ENCODE peak calls at places on chromosomes 1 and 21, in six cellular contexts. H is pancreas, Y is thoracic aorta, X is prostate gland, I is HL-60, P is AG04450. D is an unnamed sample.

GRCh38 chr1:150473659-150474058 is 13.6 kb upstream of the TARS2 start:
- DNase-seq in H (no peak), Y (no peak), X (peak), I (no peak), P (no peak), D (peak)

GRCh38 chr1:150596095-150596892 is 16.9 kb upstream of the MCL1 start:
- DNase-seq in H (no peak), Y (no peak), X (no peak), I (no peak), P (no peak), D (no peak)

GRCh38 chr1:185017338-185017737 is 28.0 kb upstream of the RNF2 start:
- DNase-seq in H (no peak), Y (no peak), X (no peak), I (peak), P (peak), D (peak)

GRCh38 chr21:45910548-45911221 is 70.9 kb upstream of the COL6A1 start:
- DNase-seq in H (no peak), Y (no peak), X (no peak), I (no peak), P (no peak), D (no peak)

GRCh38 chr1:29355375-29355774 is 119.1 kb downstream of the PTPRU start:
- DNase-seq in H (no peak), Y (no peak), X (no peak), I (no peak), P (no peak), D (no peak)

GRCh38 chr1:156103521-156103947 is 11.0 kb upstream of the LMNA start:
- DNase-seq in H (no peak), Y (no peak), X (no peak), I (no peak), P (no peak), D (no peak)

GRCh38 chr1:2796890-2797740 is 4.4 kb downstream of the TTC34 start:
- DNase-seq in H (no peak), Y (no peak), X (no peak), I (no peak), P (no peak), D (no peak)

GRCh38 chr1:231931846-231932454 is 305.4 kb downstream of the DISC1 start:
- DNase-seq in H (no peak), Y (no peak), X (no peak), I (peak), P (no peak), D (no peak)

GRCh38 chr1:57017717-57018116 is 51.9 kb upstream of the C8B start:
- DNase-seq in H (no peak), Y (no peak), X (no peak), I (peak), P (no peak), D (peak)

GRCh38 chr1:56188216-56188615 is 391.1 kb downstream of the PLPP3 start:
- DNase-seq in H (no peak), Y (no peak), X (no peak), I (no peak), P (no peak), D (no peak)

GRCh38 chr1:225817611-225818061 is 7.7 kb downstream of the EPHX1 start:
- DNase-seq in H (peak), Y (peak), X (peak), I (peak), P (peak), D (peak)

GRCh38 chr1:55519937-55520683 is 304.9 kb upstream of the USP24 start:
- DNase-seq in H (no peak), Y (no peak), X (no peak), I (no peak), P (peak), D (peak)

GRCh38 chr1:226549094-226549936 is 751 bp downstream of the STUM start:
- DNase-seq in H (no peak), Y (no peak), X (no peak), I (no peak), P (no peak), D (no peak)

GRCh38 chr1:88800382-88801051 is 90.8 kb downstream of the GTF2B start:
- DNase-seq in H (no peak), Y (no peak), X (no peak), I (no peak), P (no peak), D (peak)

GRCh38 chr1:43314233-43314632 is 13.5 kb downstream of the TIE1 start:
- DNase-seq in H (no peak), Y (no peak), X (no peak), I (no peak), P (no peak), D (no peak)

GRCh38 chr1:244210884-244211558 is 159.9 kb downstream of the ZBTB18 start:
- DNase-seq in H (no peak), Y (no peak), X (no peak), I (no peak), P (no peak), D (no peak)

GRCh38 chr1:110346690-110347089 is 7.5 kb downstream of the RBM15 start:
- DNase-seq in H (no peak), Y (no peak), X (no peak), I (no peak), P (no peak), D (no peak)

GRCh38 chr21:34994646-34995631 is 54.2 kb downstream of the RUNX1 start:
- DNase-seq in H (no peak), Y (no peak), X (no peak), I (no peak), P (no peak), D (no peak)

GRCh38 chr21:40793057-40793456 is 53.9 kb downstream of the DSCAM start:
- DNase-seq in H (no peak), Y (no peak), X (no peak), I (no peak), P (no peak), D (no peak)

GRCh38 chr1:34060901-34061415 is 104.1 kb downstream of the CSMD2 start:
- DNase-seq in H (no peak), Y (no peak), X (no peak), I (no peak), P (no peak), D (no peak)

GRCh38 chr21:19224090-19224489 is 820.5 kb upstream of the TMPRSS15 start:
- DNase-seq in H (no peak), Y (no peak), X (no peak), I (no peak), P (no peak), D (no peak)

GRCh38 chr1:39080884-39081265 is 54.7 kb downstream of the NDUFS5 start:
- DNase-seq in H (no peak), Y (no peak), X (no peak), I (no peak), P (no peak), D (no peak)

GRCh38 chr1:39081266-39082139 is 55.4 kb downstream of the NDUFS5 start:
- DNase-seq in H (no peak), Y (no peak), X (no peak), I (no peak), P (no peak), D (no peak)

GRCh38 chr1:39084191-39084590 is 58.0 kb downstream of the NDUFS5 start:
- DNase-seq in H (no peak), Y (no peak), X (no peak), I (no peak), P (no peak), D (no peak)

GRCh38 chr1:39082140-39082799 is 56.1 kb downstream of the NDUFS5 start:
- DNase-seq in H (no peak), Y (no peak), X (no peak), I (no peak), P (no peak), D (no peak)

GRCh38 chr1:39082811-39083576 is 56.8 kb downstream of the NDUFS5 start:
- DNase-seq in H (no peak), Y (no peak), X (no peak), I (no peak), P (no peak), D (no peak)
- H3K4me3 ChIP-seq in H (no peak), Y (no peak), X (no peak), I (no peak), P (no peak), D (no peak)

GRCh38 chr21:42787613-42788012 is 91.7 kb downstream of the WDR4 start:
- DNase-seq in H (no peak), Y (no peak), X (no peak), I (no peak), P (no peak), D (no peak)
- TF ChIP-seq CTCF in H (no peak), Y (no peak), X (no peak), I (no peak), P (no peak), D (no peak)

GRCh38 chr1:94734963-94735899 is 84.9 kb upstream of the SLC44A3 start:
- DNase-seq in H (peak), Y (no peak), X (peak), I (no peak), P (peak), D (peak)
- H3K4me3 ChIP-seq in H (no peak), Y (peak), X (no peak), I (no peak), P (no peak), D (no peak)

GRCh38 chr1:104120488-104120887 is 370.8 kb downstream of the AMY1C start:
- DNase-seq in H (no peak), Y (no peak), X (no peak), I (no peak), P (no peak), D (no peak)
- TF ChIP-seq CTCF in H (no peak), Y (no peak), X (no peak), I (no peak), P (no peak), D (no peak)

GRCh38 chr1:177171536-177172123 is 872 bp downstream of the BRINP2 start:
- DNase-seq in H (no peak), Y (no peak), X (no peak), I (no peak), P (no peak), D (no peak)

GRCh38 chr1:177172866-177173265 is 2.1 kb downstream of the BRINP2 start:
- DNase-seq in H (no peak), Y (no peak), X (no peak), I (no peak), P (no peak), D (no peak)

GRCh38 chr1:177173976-177174375 is 3.2 kb downstream of the BRINP2 start:
- DNase-seq in H (no peak), Y (no peak), X (no peak), I (no peak), P (no peak), D (no peak)

GRCh38 chr1:177170756-177171535 is at the start of gene BRINP2:
- DNase-seq in H (peak), Y (no peak), X (peak), I (no peak), P (no peak), D (peak)

GRCh38 chr1:177172331-177172730 is 1.6 kb downstream of the BRINP2 start:
- DNase-seq in H (no peak), Y (no peak), X (no peak), I (no peak), P (no peak), D (no peak)
- H3K4me3 ChIP-seq in H (no peak), Y (no peak), X (no peak), I (no peak), P (no peak), D (no peak)

GRCh38 chr1:171845998-171846397 is 4.7 kb downstream of the DNM3 start:
- DNase-seq in H (no peak), Y (no peak), X (no peak), I (no peak), P (no peak), D (no peak)

GRCh38 chr1:171849245-171849898 is 8.1 kb downstream of the DNM3 start:
- DNase-seq in H (no peak), Y (no peak), X (no peak), I (no peak), P (no peak), D (no peak)

GRCh38 chr1:171841931-171842723 is 829 bp downstream of the DNM3 start:
- DNase-seq in H (no peak), Y (no peak), X (no peak), I (no peak), P (no peak), D (no peak)

GRCh38 chr1:171841050-171841910 is at the start of gene DNM3:
- DNase-seq in H (peak), Y (peak), X (peak), I (peak), P (peak), D (peak)

DNA sequence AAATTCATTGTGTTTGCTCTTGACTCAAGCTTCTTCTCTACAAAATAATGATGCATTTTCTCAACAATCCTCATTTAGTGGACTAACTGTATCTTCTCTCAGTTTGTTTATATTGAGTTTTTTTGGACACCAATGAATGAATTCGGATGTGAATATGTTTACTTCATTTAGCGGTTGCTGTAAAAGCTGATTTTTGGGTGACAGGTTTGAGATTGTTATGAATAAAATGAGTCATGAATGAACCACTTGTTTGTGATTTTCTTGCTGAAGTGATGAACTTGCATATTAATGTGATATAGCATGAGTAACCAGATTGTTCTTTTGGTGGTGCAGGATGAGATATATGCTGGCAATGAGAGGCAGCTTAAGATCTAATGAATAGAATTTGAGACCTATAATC is 3.1 kb downstream of the DNM3 start:
- DNase-seq in H (no peak), Y (no peak), X (no peak), I (no peak), P (no peak), D (no peak)
- TF ChIP-seq CTCF in H (no peak), Y (no peak), X (no peak), I (no peak), P (no peak), D (no peak)

GRCh38 chr1:19884312-19884711 is 2.1 kb downstream of the OTUD3 start:
- DNase-seq in H (no peak), Y (no peak), X (no peak), I (no peak), P (no peak), D (no peak)
- H3K4me3 ChIP-seq in H (no peak), Y (no peak), X (no peak), I (no peak), P (no peak), D (no peak)

GRCh38 chr1:13948396-13948795 is 248.4 kb downstream of the PRDM2 start:
- DNase-seq in H (no peak), Y (no peak), X (no peak), I (no peak), P (no peak), D (no peak)

GRCh38 chr1:13945856-13946255 is 245.9 kb downstream of the PRDM2 start:
- DNase-seq in H (no peak), Y (no peak), X (no peak), I (no peak), P (no peak), D (no peak)

GRCh38 chr1:13941315-13941714 is 241.3 kb downstream of the PRDM2 start:
- DNase-seq in H (no peak), Y (no peak), X (no peak), I (no peak), P (no peak), D (no peak)

GRCh38 chr1:13947658-13948057 is 247.7 kb downstream of the PRDM2 start:
- DNase-seq in H (no peak), Y (no peak), X (no peak), I (no peak), P (no peak), D (no peak)

GRCh38 chr1:13943055-13943454 is 243.1 kb downstream of the PRDM2 start:
- DNase-seq in H (no peak), Y (no peak), X (no peak), I (no peak), P (no peak), D (no peak)
- TF ChIP-seq CTCF in H (no peak), Y (no peak), X (no peak), I (no peak), P (no peak), D (no peak)

DNA sequence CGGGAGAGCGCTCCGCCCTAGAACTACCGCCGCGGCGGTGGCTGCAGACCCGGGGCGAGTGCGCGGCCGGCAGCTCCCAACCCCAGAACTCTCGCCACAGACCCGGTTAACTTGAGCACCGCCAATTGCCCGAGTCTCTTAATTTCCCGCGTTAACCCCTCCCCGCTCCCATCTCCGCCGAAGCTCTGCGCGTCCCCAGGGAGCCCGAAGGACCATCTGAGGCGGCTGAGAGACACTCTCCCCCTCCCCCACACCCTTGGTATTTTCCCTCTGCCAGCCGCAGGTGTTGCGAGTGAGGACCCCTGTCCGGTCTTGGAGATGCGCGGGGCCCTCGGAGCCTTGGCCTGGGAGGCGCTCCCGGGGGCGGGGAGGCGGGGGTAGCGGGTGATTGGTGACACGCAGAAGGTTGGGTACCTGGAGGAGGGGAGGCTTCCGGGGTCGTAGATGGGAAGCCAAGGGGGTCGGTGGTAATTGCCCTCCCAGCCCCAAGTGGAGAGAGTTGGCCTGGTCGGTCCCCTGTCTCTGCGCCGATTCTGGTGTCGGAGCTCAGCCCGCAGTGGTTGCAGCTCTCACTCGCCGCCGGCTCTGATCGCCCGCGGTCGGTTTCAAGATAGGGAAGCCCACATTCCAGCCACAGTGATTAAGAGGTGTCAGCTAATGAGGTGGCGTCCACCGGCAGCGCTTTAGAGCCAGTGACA is 858 bp upstream of the SUSD4 start:
- DNase-seq in H (peak), Y (no peak), X (no peak), I (no peak), P (no peak), D (no peak)
- H3K4me3 ChIP-seq in H (peak), Y (peak), X (peak), I (peak), P (no peak), D (no peak)

GRCh38 chr1:13970631-13971247 is 270.8 kb downstream of the PRDM2 start:
- DNase-seq in H (no peak), Y (no peak), X (no peak), I (no peak), P (no peak), D (no peak)

GRCh38 chr1:13968361-13968760 is 268.4 kb downstream of the PRDM2 start:
- DNase-seq in H (no peak), Y (no peak), X (no peak), I (no peak), P (no peak), D (no peak)

GRCh38 chr1:13964768-13965167 is 264.8 kb downstream of the PRDM2 start:
- DNase-seq in H (no peak), Y (no peak), X (no peak), I (no peak), P (no peak), D (no peak)

GRCh38 chr1:13967707-13968106 is 267.7 kb downstream of the PRDM2 start:
- DNase-seq in H (no peak), Y (no peak), X (no peak), I (no peak), P (no peak), D (no peak)

GRCh38 chr1:13965770-13966398 is 265.9 kb downstream of the PRDM2 start:
- DNase-seq in H (peak), Y (no peak), X (peak), I (no peak), P (no peak), D (peak)
- TF ChIP-seq CTCF in H (no peak), Y (peak), X (peak), I (no peak), P (peak), D (peak)